ENCODE peak calls at places on chromosomes 4 and X, in four cellular contexts. One of them, this sample, is unnamed.

GRCh38 chrX:143754183-143754582 is 33.6 kb upstream of the SPANXN2 start:
- DNase-seq in right atrium auricular region: no peak
- DNase-seq in osteocyte: no peak
- DNase-seq in glutamatergic neuron: no peak
- DNase-seq in this sample: no peak

GRCh38 chr4:78749258-78749971 is 26.7 kb upstream of the BMP2K start:
- DNase-seq in right atrium auricular region: no peak
- DNase-seq in osteocyte: no peak
- DNase-seq in glutamatergic neuron: no peak
- DNase-seq in this sample: no peak

GRCh38 chrX:6707497-6707896 is 172.6 kb upstream of the VCX3A start:
- DNase-seq in right atrium auricular region: no peak
- DNase-seq in osteocyte: no peak
- DNase-seq in glutamatergic neuron: no peak
- DNase-seq in this sample: no peak

GRCh38 chr4:26201119-26201518 is 119.7 kb upstream of the RBPJ start:
- DNase-seq in right atrium auricular region: no peak
- DNase-seq in osteocyte: no peak
- DNase-seq in glutamatergic neuron: no peak
- DNase-seq in this sample: no peak

GRCh38 chr4:188714488-188714887 is 575.2 kb downstream of the TRIML1 start:
- DNase-seq in right atrium auricular region: no peak
- DNase-seq in osteocyte: no peak
- DNase-seq in glutamatergic neuron: no peak
- DNase-seq in this sample: no peak

GRCh38 chr4:163694385-163694784 is 199.9 kb downstream of the TMA16 start:
- DNase-seq in right atrium auricular region: no peak
- DNase-seq in osteocyte: no peak
- DNase-seq in glutamatergic neuron: no peak
- DNase-seq in this sample: no peak

GRCh38 chr4:37936889-37937498 is 23.2 kb upstream of the PTTG2 start:
- DNase-seq in right atrium auricular region: no peak
- DNase-seq in osteocyte: no peak
- DNase-seq in glutamatergic neuron: no peak
- DNase-seq in this sample: no peak

GRCh38 chr4:116180056-116180690 is 905.2 kb downstream of the TRAM1L1 start:
- DNase-seq in right atrium auricular region: no peak
- DNase-seq in osteocyte: no peak
- DNase-seq in glutamatergic neuron: no peak
- DNase-seq in this sample: no peak

GRCh38 chr4:185040523-185040922 is 22.2 kb downstream of the HELT start:
- DNase-seq in right atrium auricular region: no peak
- DNase-seq in osteocyte: no peak
- DNase-seq in glutamatergic neuron: no peak
- DNase-seq in this sample: no peak

GRCh38 chr4:667545-667925 is 6.5 kb downstream of the ATP5ME start:
- DNase-seq in right atrium auricular region: no peak
- DNase-seq in osteocyte: no peak
- DNase-seq in glutamatergic neuron: no peak
- DNase-seq in this sample: no peak

GRCh38 chrX:48569958-48570357 is 4.3 kb upstream of the RBM3 start:
- DNase-seq in right atrium auricular region: no peak
- DNase-seq in osteocyte: no peak
- DNase-seq in glutamatergic neuron: no peak
- DNase-seq in this sample: no peak

GRCh38 chr4:175946472-175947116 is 119.0 kb upstream of the WDR17 start:
- DNase-seq in right atrium auricular region: no peak
- DNase-seq in osteocyte: no peak
- DNase-seq in glutamatergic neuron: no peak
- DNase-seq in this sample: no peak

GRCh38 chrX:24245201-24245600 is 68.7 kb downstream of the SUPT20HL2 start:
- DNase-seq in right atrium auricular region: no peak
- DNase-seq in osteocyte: no peak
- DNase-seq in glutamatergic neuron: no peak
- DNase-seq in this sample: no peak

GRCh38 chrX:17511556-17511955 is 136.6 kb downstream of the NHS start:
- DNase-seq in right atrium auricular region: no peak
- DNase-seq in osteocyte: no peak
- DNase-seq in glutamatergic neuron: no peak
- DNase-seq in this sample: no peak

GRCh38 chr4:61827907-61828328 is 627.8 kb downstream of the ADGRL3 start:
- DNase-seq in right atrium auricular region: no peak
- DNase-seq in osteocyte: no peak
- DNase-seq in glutamatergic neuron: no peak
- DNase-seq in this sample: no peak

GRCh38 chrX:91066104-91066503 is 368.5 kb upstream of the PABPC5 start:
- DNase-seq in right atrium auricular region: no peak
- DNase-seq in osteocyte: no peak
- DNase-seq in glutamatergic neuron: no peak
- DNase-seq in this sample: no peak

GRCh38 chr4:61200195-61200990 is at the start of gene ADGRL3:
- DNase-seq in right atrium auricular region: no peak
- DNase-seq in osteocyte: peak; percentile 90
- DNase-seq in glutamatergic neuron: peak; percentile 92
- DNase-seq in this sample: peak; percentile 82

GRCh38 chr4:26762650-26763049 is 98.0 kb upstream of the STIM2 start:
- DNase-seq in right atrium auricular region: no peak
- DNase-seq in osteocyte: no peak
- DNase-seq in glutamatergic neuron: no peak
- DNase-seq in this sample: no peak

GRCh38 chrX:55710701-55711100 is 6.8 kb upstream of the RRAGB start:
- DNase-seq in right atrium auricular region: no peak
- DNase-seq in osteocyte: no peak
- DNase-seq in glutamatergic neuron: no peak
- DNase-seq in this sample: no peak

GRCh38 chrX:30308263-30309138 is 689 bp downstream of the NR0B1 start:
- DNase-seq in right atrium auricular region: no peak
- DNase-seq in osteocyte: no peak
- DNase-seq in glutamatergic neuron: peak; percentile 37
- DNase-seq in this sample: peak; percentile 36

GRCh38 chr4:103934178-103934789 is 214.5 kb upstream of the TACR3 start:
- DNase-seq in right atrium auricular region: no peak
- DNase-seq in osteocyte: no peak
- DNase-seq in glutamatergic neuron: no peak
- DNase-seq in this sample: peak; percentile 40

GRCh38 chr4:73970945-73971344 is 10.9 kb downstream of the PF4 start:
- DNase-seq in right atrium auricular region: no peak
- DNase-seq in osteocyte: no peak
- DNase-seq in glutamatergic neuron: no peak
- DNase-seq in this sample: no peak

DNA sequence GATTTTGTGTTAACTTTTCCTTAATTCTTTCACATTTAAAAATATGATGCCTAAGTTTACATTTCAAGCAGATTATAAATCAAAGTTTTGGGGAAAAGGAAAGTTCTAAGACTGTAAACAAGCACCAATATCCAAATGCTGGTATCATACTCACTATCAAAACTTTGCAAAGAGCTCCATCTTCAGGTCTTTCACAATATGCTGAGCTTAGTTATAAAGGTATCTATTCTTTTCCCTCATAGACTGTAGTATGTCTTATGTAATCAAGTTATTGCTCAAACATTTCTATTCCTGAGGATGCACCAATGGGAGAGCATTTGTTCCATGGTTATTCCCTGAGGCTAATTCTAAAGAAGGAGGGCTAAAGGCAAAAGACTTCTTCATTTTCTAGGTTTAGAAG is 207.9 kb upstream of the FAM241A start:
- DNase-seq in right atrium auricular region: no peak
- DNase-seq in osteocyte: no peak
- DNase-seq in glutamatergic neuron: no peak
- DNase-seq in this sample: no peak
- TF ChIP-seq CTCF in right atrium auricular region: no peak
- TF ChIP-seq CTCF in osteocyte: peak; percentile 29
- TF ChIP-seq CTCF in glutamatergic neuron: no peak
- TF ChIP-seq CTCF in this sample: peak; percentile 36

GRCh38 chrX:11143931-11144678 is 33.0 kb downstream of the HCCS start:
- DNase-seq in right atrium auricular region: peak; percentile 73
- DNase-seq in osteocyte: no peak
- DNase-seq in glutamatergic neuron: peak; percentile 16
- DNase-seq in this sample: peak; percentile 49
- TF ChIP-seq CTCF in right atrium auricular region: peak; percentile 61
- TF ChIP-seq CTCF in osteocyte: peak; percentile 64
- TF ChIP-seq CTCF in glutamatergic neuron: peak; percentile 66
- TF ChIP-seq CTCF in this sample: peak; percentile 58

GRCh38 chr4:138305055-138305454 is 62.9 kb upstream of the SLC7A11 start:
- DNase-seq in right atrium auricular region: no peak
- DNase-seq in osteocyte: no peak
- DNase-seq in glutamatergic neuron: no peak
- DNase-seq in this sample: no peak
- TF ChIP-seq CTCF in right atrium auricular region: no peak
- TF ChIP-seq CTCF in osteocyte: no peak
- TF ChIP-seq CTCF in glutamatergic neuron: no peak
- TF ChIP-seq CTCF in this sample: no peak

DNA sequence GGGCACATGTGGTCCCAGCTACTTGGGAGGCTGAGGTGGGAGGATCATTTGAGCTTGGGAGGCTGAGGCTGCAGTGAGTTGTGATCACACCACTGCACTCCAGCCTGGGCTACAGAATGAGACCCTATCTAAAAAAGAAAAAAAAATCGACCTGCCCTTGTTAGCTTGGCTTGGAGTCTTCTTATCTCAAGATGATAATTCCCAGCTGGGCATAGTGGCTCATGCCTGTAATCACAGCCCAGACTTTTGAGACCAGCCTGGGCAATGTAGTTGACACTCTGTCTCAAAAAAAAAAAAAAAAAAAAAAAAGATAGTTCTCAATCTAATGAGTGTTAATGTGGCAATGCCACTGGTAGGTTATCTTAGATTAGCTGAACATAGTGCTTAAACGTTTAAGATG is 41.0 kb downstream of the QRFPR start:
- DNase-seq in right atrium auricular region: no peak
- DNase-seq in osteocyte: no peak
- DNase-seq in glutamatergic neuron: no peak
- DNase-seq in this sample: no peak
- TF ChIP-seq CTCF in right atrium auricular region: no peak
- TF ChIP-seq CTCF in osteocyte: no peak
- TF ChIP-seq CTCF in glutamatergic neuron: no peak
- TF ChIP-seq CTCF in this sample: no peak

DNA sequence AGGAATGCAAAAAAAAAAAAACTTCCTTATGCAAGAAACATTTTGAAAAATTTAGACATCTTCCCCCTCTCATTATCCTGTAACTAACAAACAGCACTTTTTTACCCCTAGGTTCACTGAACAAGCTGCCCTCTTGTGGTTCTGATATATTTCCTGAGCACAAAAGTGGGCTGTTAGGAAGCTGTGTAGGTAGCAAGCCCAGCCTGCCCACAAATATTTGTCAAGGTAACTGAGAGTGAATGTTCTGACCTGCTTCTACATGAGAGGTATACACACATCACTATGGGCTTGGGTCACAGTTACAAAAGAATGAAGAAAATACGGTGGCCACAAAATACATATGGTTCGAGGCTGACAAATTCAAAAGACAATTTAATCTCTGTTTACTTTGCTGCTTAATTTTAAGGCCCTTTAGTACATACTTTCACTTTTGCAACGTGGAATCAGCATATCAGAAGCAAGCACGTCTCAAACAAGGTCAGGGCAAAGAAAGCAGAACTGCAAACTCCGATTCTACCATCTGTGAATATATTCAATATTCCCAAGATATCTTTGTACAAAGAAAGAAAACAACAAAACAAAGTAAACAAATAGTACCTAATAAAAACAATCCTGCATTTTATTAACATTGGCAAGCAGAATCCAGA is 78.6 kb downstream of the RBM47 start:
- DNase-seq in right atrium auricular region: no peak
- DNase-seq in osteocyte: no peak
- DNase-seq in glutamatergic neuron: no peak
- DNase-seq in this sample: no peak
- TF ChIP-seq CTCF in right atrium auricular region: no peak
- TF ChIP-seq CTCF in osteocyte: peak; percentile 30
- TF ChIP-seq CTCF in glutamatergic neuron: no peak
- TF ChIP-seq CTCF in this sample: no peak

DNA sequence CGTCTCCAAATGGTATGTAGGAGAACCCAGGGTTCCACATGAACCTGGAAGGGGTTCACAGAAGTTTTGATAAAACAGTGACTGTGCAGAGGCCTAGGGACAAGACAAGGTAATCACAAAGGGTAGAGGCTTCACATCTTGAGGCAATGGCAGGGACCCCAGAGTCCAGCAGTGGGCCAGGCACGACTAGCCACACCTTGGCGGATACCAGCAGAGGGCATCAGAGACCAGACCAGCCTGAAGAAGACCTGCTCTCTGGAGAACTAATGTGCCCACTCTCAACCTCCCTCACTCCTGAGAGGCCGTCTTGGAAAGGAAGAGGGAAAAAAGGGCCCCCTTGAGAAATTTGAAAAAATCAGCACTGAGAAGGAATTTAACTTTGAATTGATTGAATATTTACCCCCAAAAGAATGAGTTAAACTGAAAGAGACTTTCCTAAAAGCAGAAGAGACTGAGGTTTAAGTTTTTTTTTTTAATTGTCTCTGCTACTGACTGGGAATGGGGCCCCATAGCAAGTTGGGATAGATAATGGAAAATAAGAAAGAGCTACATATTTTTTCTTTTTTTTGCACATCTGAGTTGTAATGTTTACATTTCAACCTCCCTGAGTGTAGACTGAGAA is 243.8 kb upstream of the JADE1 start:
- DNase-seq in right atrium auricular region: peak; percentile 67
- DNase-seq in osteocyte: no peak
- DNase-seq in glutamatergic neuron: peak; percentile 29
- DNase-seq in this sample: peak; percentile 48
- TF ChIP-seq CTCF in right atrium auricular region: peak; percentile 64
- TF ChIP-seq CTCF in osteocyte: peak; percentile 53
- TF ChIP-seq CTCF in glutamatergic neuron: no peak
- TF ChIP-seq CTCF in this sample: peak; percentile 58

GRCh38 chrX:36908801-36909403 is 99.3 kb upstream of the FAM47C start:
- DNase-seq in right atrium auricular region: no peak
- DNase-seq in osteocyte: no peak
- DNase-seq in glutamatergic neuron: no peak
- DNase-seq in this sample: no peak
- TF ChIP-seq CTCF in right atrium auricular region: no peak
- TF ChIP-seq CTCF in osteocyte: peak; percentile 61
- TF ChIP-seq CTCF in glutamatergic neuron: peak; percentile 70
- TF ChIP-seq CTCF in this sample: peak; percentile 46

DNA sequence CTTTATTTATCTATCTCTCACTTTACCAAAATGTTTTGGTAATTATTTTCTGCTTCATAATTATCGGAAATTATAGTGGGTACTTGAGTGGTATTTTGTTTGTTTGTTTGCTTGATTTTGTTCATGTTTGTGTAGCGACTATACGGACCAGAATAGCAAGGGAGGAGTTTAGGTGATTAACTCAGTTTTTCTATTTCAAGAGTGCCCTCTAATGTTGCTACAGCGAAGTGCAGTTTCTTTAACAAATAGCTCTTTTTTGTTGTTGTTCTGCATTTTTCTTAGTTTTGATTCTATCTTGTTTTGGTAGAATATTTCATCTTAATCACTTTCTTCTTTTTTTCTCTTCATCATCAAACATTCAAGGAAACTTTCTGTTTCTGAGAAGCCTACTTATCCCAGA is 40.8 kb upstream of the QRFPR start:
- DNase-seq in right atrium auricular region: no peak
- DNase-seq in osteocyte: no peak
- DNase-seq in glutamatergic neuron: no peak
- DNase-seq in this sample: no peak
- TF ChIP-seq CTCF in right atrium auricular region: peak; percentile 33
- TF ChIP-seq CTCF in osteocyte: peak; percentile 15
- TF ChIP-seq CTCF in glutamatergic neuron: peak; percentile 45
- TF ChIP-seq CTCF in this sample: no peak

This sample was measured in nephron progenitor cell.